ENCODE peak calls at places on chromosome 12, in five cellular contexts. One of them, this sample, is unnamed.
A peak's percentile ranks its signal among the peaks of the same experiment; 100 is the strongest.

GRCh38 chr12:49121047-49121696 is 10.0 kb downstream of the TUBA1B start:
- DNase-seq in H54: no peak
- DNase-seq in stomach: peak; percentile 45
- DNase-seq in left ventricle myocardium superior: no peak
- DNase-seq in GM04504: peak; percentile 55
- DNase-seq in this sample: peak; percentile 67

GRCh38 chr12:21751517-21751916 is 23.0 kb downstream of the KCNJ8 start:
- DNase-seq in stomach: no peak
- DNase-seq in left ventricle myocardium superior: no peak
- DNase-seq in H54: no peak
- DNase-seq in GM04504: no peak
- DNase-seq in this sample: no peak

GRCh38 chr12:101230547-101230946 is 20.5 kb upstream of the SLC5A8 start:
- DNase-seq in stomach: no peak
- DNase-seq in H54: peak; percentile 38
- DNase-seq in GM04504: peak; percentile 42
- DNase-seq in left ventricle myocardium superior: no peak
- DNase-seq in this sample: no peak

GRCh38 chr12:57737467-57738141 is 938 bp downstream of the AGAP2 start:
- DNase-seq in H54: no peak
- DNase-seq in stomach: no peak
- DNase-seq in left ventricle myocardium superior: no peak
- DNase-seq in GM04504: no peak
- DNase-seq in this sample: no peak

GRCh38 chr12:66143868-66144267 is 13.3 kb upstream of the LLPH start:
- DNase-seq in H54: no peak
- DNase-seq in GM04504: no peak
- DNase-seq in stomach: no peak
- DNase-seq in left ventricle myocardium superior: no peak
- DNase-seq in this sample: no peak

GRCh38 chr12:54017027-54017788 is 8.4 kb downstream of the HOXC8 start:
- DNase-seq in left ventricle myocardium superior: no peak
- DNase-seq in GM04504: no peak
- DNase-seq in H54: peak; percentile 63
- DNase-seq in stomach: no peak
- DNase-seq in this sample: no peak

GRCh38 chr12:3455312-3455711 is 35.7 kb upstream of the PRMT8 start:
- DNase-seq in GM04504: no peak
- DNase-seq in H54: no peak
- DNase-seq in left ventricle myocardium superior: no peak
- DNase-seq in stomach: no peak
- DNase-seq in this sample: no peak

GRCh38 chr12:15979096-15980091 is 68.3 kb downstream of the DERA start:
- DNase-seq in GM04504: peak; percentile 83
- DNase-seq in stomach: no peak
- DNase-seq in left ventricle myocardium superior: peak; percentile 32
- DNase-seq in H54: peak; percentile 33
- DNase-seq in this sample: no peak

GRCh38 chr12:19771858-19772257 is 332.6 kb downstream of the AEBP2 start:
- DNase-seq in GM04504: no peak
- DNase-seq in left ventricle myocardium superior: no peak
- DNase-seq in H54: no peak
- DNase-seq in stomach: no peak
- DNase-seq in this sample: no peak

GRCh38 chr12:53805801-53806200 is 54.0 kb upstream of the CISTR start:
- DNase-seq in GM04504: no peak
- DNase-seq in stomach: no peak
- DNase-seq in left ventricle myocardium superior: no peak
- DNase-seq in H54: no peak
- DNase-seq in this sample: no peak

GRCh38 chr12:124240493-124240892 is 54.4 kb upstream of the RFLNA start:
- DNase-seq in left ventricle myocardium superior: no peak
- DNase-seq in H54: peak; percentile 22
- DNase-seq in stomach: no peak
- DNase-seq in GM04504: no peak
- DNase-seq in this sample: no peak

GRCh38 chr12:1213205-1213604 is 222.2 kb downstream of the ERC1 start:
- DNase-seq in H54: no peak
- DNase-seq in GM04504: no peak
- DNase-seq in stomach: no peak
- DNase-seq in left ventricle myocardium superior: no peak
- DNase-seq in this sample: no peak

GRCh38 chr12:29374012-29374411 is 7.0 kb downstream of the ERGIC2 start:
- DNase-seq in GM04504: no peak
- DNase-seq in left ventricle myocardium superior: no peak
- DNase-seq in stomach: no peak
- DNase-seq in H54: no peak
- DNase-seq in this sample: no peak

This sample was measured in testis.